ENCODE peak calls at places on chromosome 2, in six cellular contexts. K is ovary, D is prostate gland, W is esophagus squamous epithelium, P is body of pancreas, C is upper lobe of left lung. X is an unnamed sample.

GRCh38 chr2:196403471-196403870 is 232.1 kb upstream of the STK17B start:
- DNase-seq in K (no peak), D (no peak), W (no peak), P (no peak), C (no peak), X (no peak)

GRCh38 chr2:101277111-101277510 is 24.4 kb downstream of the CNOT11 start:
- DNase-seq in K (no peak), D (peak), W (no peak), P (no peak), C (no peak), X (no peak)

GRCh38 chr2:206853880-206854279 is 85.4 kb upstream of the CPO start:
- DNase-seq in K (no peak), D (no peak), W (no peak), P (no peak), C (no peak), X (no peak)

GRCh38 chr2:86000131-86000937 is 105.4 kb downstream of the POLR1A start:
- DNase-seq in K (no peak), D (no peak), W (no peak), P (no peak), C (no peak), X (no peak)

GRCh38 chr2:153870308-153870707 is 1.4 kb upstream of the GALNT13 start:
- DNase-seq in K (no peak), D (no peak), W (no peak), P (no peak), C (no peak), X (no peak)

GRCh38 chr2:215880970-215881369 is 132.4 kb downstream of the MREG start:
- DNase-seq in K (no peak), D (no peak), W (no peak), P (no peak), C (no peak), X (no peak)

GRCh38 chr2:86213056-86213455 is 13.8 kb downstream of the MRPL35 start:
- DNase-seq in K (no peak), D (no peak), W (no peak), P (no peak), C (no peak), X (no peak)

GRCh38 chr2:71700880-71701397 is 247.6 kb downstream of the DYSF start:
- DNase-seq in K (no peak), D (peak), W (no peak), P (peak), C (no peak), X (peak)

GRCh38 chr2:233456934-233457333 is 102.6 kb downstream of the DGKD start:
- DNase-seq in K (no peak), D (no peak), W (no peak), P (no peak), C (peak), X (no peak)

GRCh38 chr2:102678442-102678841 is 59.1 kb downstream of the SLC9A2 start:
- DNase-seq in K (no peak), D (no peak), W (no peak), P (no peak), C (no peak), X (no peak)

GRCh38 chr2:115160523-115161521 is 718.4 kb downstream of the DPP10 start:
- DNase-seq in K (no peak), D (no peak), W (no peak), P (peak), C (peak), X (no peak)

GRCh38 chr2:13050764-13051163 is 334.0 kb downstream of the TRIB2 start:
- DNase-seq in K (no peak), D (no peak), W (no peak), P (no peak), C (no peak), X (no peak)

GRCh38 chr2:20930928-20931327 is 108.0 kb upstream of the LDAH start:
- DNase-seq in K (no peak), D (peak), W (no peak), P (no peak), C (no peak), X (no peak)

GRCh38 chr2:11547912-11548497 is 14.2 kb downstream of the GREB1 start:
- DNase-seq in K (no peak), D (no peak), W (no peak), P (no peak), C (no peak), X (no peak)

GRCh38 chr2:236661064-236661761 is 91.6 kb downstream of the ACKR3 start:
- DNase-seq in K (no peak), D (no peak), W (no peak), P (no peak), C (no peak), X (peak)

GRCh38 chr2:172195836-172196376 is 93.2 kb upstream of the DLX2 start:
- DNase-seq in K (no peak), D (no peak), W (no peak), P (no peak), C (no peak), X (no peak)

GRCh38 chr2:201280191-201281040 is 20.1 kb downstream of the CASP8 start:
- DNase-seq in K (no peak), D (no peak), W (no peak), P (no peak), C (no peak), X (no peak)

GRCh38 chr2:11123856-11124759 is 31.2 kb upstream of the SLC66A3 start:
- DNase-seq in K (peak), D (peak), W (no peak), P (peak), C (peak), X (no peak)

GRCh38 chr2:199261221-199261620 is 196.5 kb downstream of the SATB2 start:
- DNase-seq in K (no peak), D (no peak), W (no peak), P (no peak), C (no peak), X (no peak)

GRCh38 chr2:219466816-219467735 is 31.6 kb upstream of the GMPPA start:
- DNase-seq in K (no peak), D (no peak), W (no peak), P (no peak), C (peak), X (no peak)
- TF ChIP-seq POLR2A in K (no peak), D (no peak), W (no peak), P (no peak), C (no peak), X (no peak)

GRCh38 chr2:165814473-165814872 is 20.4 kb upstream of the GALNT3 start:
- DNase-seq in K (no peak), D (no peak), W (no peak), P (no peak), C (no peak), X (no peak)

GRCh38 chr2:165815742-165816141 is 21.7 kb upstream of the GALNT3 start:
- DNase-seq in K (no peak), D (no peak), W (no peak), P (no peak), C (no peak), X (no peak)

GRCh38 chr2:165810418-165810817 is 16.4 kb upstream of the GALNT3 start:
- DNase-seq in K (no peak), D (no peak), W (no peak), P (no peak), C (no peak), X (no peak)

GRCh38 chr2:165818920-165819319 is 24.9 kb upstream of the GALNT3 start:
- DNase-seq in K (no peak), D (no peak), W (no peak), P (no peak), C (no peak), X (no peak)

GRCh38 chr2:165815299-165815698 is 21.3 kb upstream of the GALNT3 start:
- DNase-seq in K (no peak), D (no peak), W (no peak), P (no peak), C (no peak), X (no peak)
- H3K4me3 ChIP-seq in K (no peak), D (no peak), W (no peak), P (no peak), C (no peak), X (no peak)

DNA sequence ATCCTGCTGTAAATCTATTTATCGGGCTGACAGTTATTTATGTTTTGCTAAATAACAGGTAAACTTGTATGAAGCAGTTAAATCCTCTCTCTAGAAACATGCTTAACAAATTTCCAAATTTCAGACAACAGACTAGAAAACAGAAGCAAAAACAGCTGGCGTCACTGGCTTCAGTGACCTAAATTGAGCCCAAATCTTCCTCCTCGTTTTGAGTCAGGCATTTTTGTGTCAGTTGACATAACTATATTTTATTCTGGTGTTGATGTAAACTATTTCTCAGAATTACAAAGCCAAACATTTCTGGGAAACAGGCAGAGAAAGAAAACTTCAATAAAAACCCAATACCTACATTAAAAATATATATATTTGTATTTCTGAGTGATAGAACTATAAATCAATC is 21.7 kb downstream of the RBMS1 start:
- DNase-seq in K (no peak), D (no peak), W (no peak), P (no peak), C (no peak), X (no peak)
- H3K27ac ChIP-seq in K (peak), D (no peak), W (no peak), P (no peak), C (peak), X (no peak)

GRCh38 chr2:238159676-238160205 is 971 bp downstream of the ERFE start:
- DNase-seq in K (no peak), D (no peak), W (no peak), P (no peak), C (peak), X (no peak)

GRCh38 chr2:238160206-238161129 is 1.7 kb downstream of the ERFE start:
- DNase-seq in K (no peak), D (no peak), W (no peak), P (no peak), C (peak), X (peak)

GRCh38 chr2:238157506-238158017 is 1.2 kb upstream of the ERFE start:
- DNase-seq in K (no peak), D (no peak), W (no peak), P (no peak), C (peak), X (no peak)

GRCh38 chr2:238158018-238158806 is 558 bp upstream of the ERFE start:
- DNase-seq in K (no peak), D (no peak), W (no peak), P (no peak), C (peak), X (no peak)

GRCh38 chr2:238158807-238159539 is at the start of gene ERFE:
- DNase-seq in K (peak), D (no peak), W (no peak), P (no peak), C (peak), X (peak)
- TF ChIP-seq POLR2A in K (no peak), D (no peak), W (no peak), P (no peak), C (no peak), X (no peak)

DNA sequence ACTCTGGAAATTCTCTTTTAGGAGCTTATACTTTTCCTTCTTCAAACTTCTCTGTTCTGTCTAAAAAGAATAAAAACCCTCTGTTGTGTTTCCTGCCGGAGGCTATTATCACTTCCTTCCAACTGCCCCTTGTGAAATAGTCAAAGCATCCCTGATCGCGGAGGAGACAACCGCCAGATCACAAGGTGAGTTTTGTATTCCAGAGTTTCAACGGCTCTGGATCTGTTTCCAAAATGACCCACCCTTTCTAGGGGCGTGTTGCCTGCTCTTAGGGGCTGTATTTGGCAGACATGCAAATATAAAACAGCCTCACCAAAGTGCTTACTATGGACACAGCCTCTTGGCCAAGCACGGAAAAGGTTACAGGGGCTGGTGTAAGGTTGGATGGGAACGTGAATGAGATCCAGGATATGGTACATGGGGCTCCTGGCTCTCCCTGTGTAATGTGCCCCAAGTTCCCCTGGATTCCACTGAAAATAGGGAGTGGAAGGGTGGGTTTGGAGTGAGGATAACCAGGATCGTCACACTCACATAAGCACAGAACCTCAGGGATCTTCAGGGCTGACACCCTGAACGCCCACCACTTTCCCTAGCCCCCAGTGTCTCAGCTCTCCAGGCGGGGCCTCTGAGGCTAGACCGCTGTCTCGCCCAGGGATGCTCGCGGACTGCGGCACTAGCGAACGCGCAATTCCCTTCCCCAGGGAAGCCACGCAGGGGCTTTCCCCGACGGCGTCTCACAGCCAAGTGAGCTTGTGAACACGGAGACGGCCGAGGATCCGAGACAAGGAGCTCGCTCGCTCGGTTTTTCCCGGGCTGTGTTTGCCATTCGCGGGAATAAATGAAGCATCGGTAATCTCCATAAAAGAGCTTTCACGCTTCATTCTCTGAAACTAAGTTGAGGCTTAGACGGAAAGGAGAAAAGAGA is 14.4 kb downstream of the EN1 start:
- DNase-seq in K (no peak), D (no peak), W (no peak), P (no peak), C (no peak), X (no peak)
- H3K4me3 ChIP-seq in K (no peak), D (no peak), W (no peak), P (no peak), C (no peak), X (no peak)

DNA sequence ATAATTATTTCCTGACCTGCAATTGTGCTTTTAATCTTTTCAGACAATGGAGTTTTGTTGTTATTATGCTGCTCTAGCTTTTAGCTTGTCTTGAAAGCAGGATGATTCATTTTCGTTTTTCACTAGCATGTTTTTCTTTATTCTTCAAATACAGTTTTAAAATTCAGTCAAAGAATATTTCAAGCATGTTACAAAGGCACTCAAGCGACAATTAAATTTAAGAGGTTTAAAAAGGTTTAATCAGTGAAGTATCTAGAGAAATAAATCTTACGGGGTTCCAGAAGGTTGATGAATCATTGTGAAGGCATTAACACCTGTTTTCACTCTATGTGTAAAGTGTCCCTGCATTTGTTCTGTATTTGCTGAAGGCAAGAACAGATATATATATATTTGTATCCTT is 390.7 kb upstream of the TMEFF2 start:
- DNase-seq in K (no peak), D (no peak), W (no peak), P (no peak), C (no peak), X (no peak)
- H3K27ac ChIP-seq in K (no peak), D (no peak), W (no peak), P (no peak), C (no peak), X (no peak)

DNA sequence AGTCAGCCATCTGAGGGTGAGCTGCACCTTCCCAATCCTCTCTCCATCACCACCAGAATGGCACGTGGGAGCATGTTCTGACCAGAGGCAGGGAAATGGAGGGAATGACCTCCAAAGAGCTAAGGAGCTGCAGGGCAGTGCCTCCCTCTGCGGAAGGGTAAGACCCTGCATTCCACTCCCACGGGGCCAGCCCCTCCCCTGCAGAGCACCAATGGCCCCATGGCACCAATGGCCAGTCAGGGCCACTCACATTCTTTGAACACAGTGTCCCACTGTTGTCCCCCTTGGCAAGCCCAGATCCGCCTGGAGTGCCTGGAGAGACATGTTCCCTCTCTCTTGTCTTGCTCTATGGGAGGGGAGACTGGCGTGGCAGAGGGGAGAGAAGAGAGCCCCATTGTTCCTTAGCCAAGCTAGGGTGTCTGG is 164.4 kb downstream of the TNS1 start:
- DNase-seq in K (no peak), D (no peak), W (no peak), P (no peak), C (no peak), X (no peak)
- TF ChIP-seq POLR2A in K (no peak), D (no peak), W (no peak), P (no peak), C (no peak), X (no peak)

X was measured in gastrocnemius medialis.